ENCODE peak calls at places on chromosome 6, in five cellular contexts. Z is HepG2, N is fibroblast of the conjunctiva, T is GM23248, J is A172. B is an unnamed sample.

GRCh38 chr6:122154912-122155516 is 244.4 kb upstream of the HSF2 start:
- DNase-seq in Z (no peak), T (no peak), N (no peak), J (no peak), B (no peak)

GRCh38 chr6:115602471-115602870 is 458.2 kb downstream of the FRK start:
- DNase-seq in J (no peak), T (no peak), N (no peak), Z (no peak), B (no peak)

GRCh38 chr6:27076116-27076515 is 171.4 kb upstream of the PRSS16 start:
- DNase-seq in J (no peak), Z (no peak), T (no peak), N (no peak), B (no peak)

GRCh38 chr6:99471638-99472037 is 43.6 kb downstream of the USP45 start:
- DNase-seq in N (no peak), T (no peak), J (no peak), Z (no peak), B (no peak)

GRCh38 chr6:151043944-151044343 is 178.4 kb downstream of the MTHFD1L start:
- DNase-seq in Z (no peak), J (no peak), T (no peak), N (no peak), B (no peak)

GRCh38 chr6:145235207-145235606 is 500.1 kb downstream of the EPM2A start:
- DNase-seq in J (no peak), T (no peak), Z (no peak), N (no peak), B (no peak)

GRCh38 chr6:162373192-162373591 is 354.4 kb downstream of the PRKN start:
- DNase-seq in J (no peak), Z (peak), T (no peak), N (no peak), B (no peak)

GRCh38 chr6:45072014-45072413 is 256.1 kb upstream of the RUNX2 start:
- DNase-seq in T (peak), N (no peak), Z (no peak), J (no peak), B (no peak)

GRCh38 chr6:4351857-4352669 is 216.7 kb upstream of the ECI2 start:
- DNase-seq in J (peak), T (peak), Z (no peak), N (peak), B (no peak)

GRCh38 chr6:44268095-44268628 is 2.1 kb upstream of the TMEM151B start:
- DNase-seq in N (no peak), T (peak), J (peak), Z (peak), B (peak)

GRCh38 chr6:12958052-12958706 is 241.6 kb downstream of the PHACTR1 start:
- DNase-seq in T (peak), N (no peak), Z (no peak), J (no peak), B (no peak)

GRCh38 chr6:53119772-53120409 is 28.8 kb downstream of the GCM1 start:
- DNase-seq in T (peak), Z (peak), N (peak), J (peak), B (no peak)

GRCh38 chr6:31952140-31952805 is 6.4 kb downstream of the CFB start:
- DNase-seq in J (peak), N (peak), Z (peak), T (peak), B (no peak)

GRCh38 chr6:55100729-55101128 is 73.6 kb upstream of the HCRTR2 start:
- DNase-seq in Z (no peak), J (no peak), N (no peak), T (no peak), B (no peak)

GRCh38 chr6:18493421-18493891 is 106.3 kb downstream of the RNF144B start:
- DNase-seq in N (no peak), T (no peak), J (no peak), Z (no peak), B (no peak)

B was measured in T-helper 17 cell.